ENCODE peak calls at places on chromosomes 7 and 10, in eight cellular contexts. A is astrocyte of the spinal cord, H is prostate gland, M is lower leg skin, V is stomach, N is Calu3, Z is BE2C, P is cardiac muscle cell. E is an unnamed sample.

GRCh38 chr10:86535057-86535882 is 13.7 kb upstream of the WAPL start:
- DNase-seq in A (no peak), H (peak), M (peak), V (peak), N (peak), Z (no peak), P (peak), E (peak)

GRCh38 chr7:8176370-8177081 is 85.4 kb downstream of the ICA1 start:
- DNase-seq in A (no peak), H (no peak), M (no peak), V (no peak), N (no peak), Z (no peak), P (no peak), E (no peak)

GRCh38 chr10:89389254-89389653 is 3.2 kb upstream of the IFIT1 start:
- DNase-seq in A (peak), H (no peak), M (no peak), V (no peak), N (no peak), Z (no peak), P (no peak), E (no peak)

GRCh38 chr7:24760968-24761367 is 3.7 kb upstream of the GSDME start:
- DNase-seq in A (no peak), H (no peak), M (no peak), V (no peak), N (no peak), Z (no peak), P (no peak), E (no peak)

GRCh38 chr7:142939226-142939910 is at the start of gene LLCFC1:
- DNase-seq in A (no peak), H (peak), M (no peak), V (peak), N (peak), Z (no peak), P (peak), E (no peak)

GRCh38 chr10:6212806-6213205 is 10.1 kb downstream of the PFKFB3 start:
- DNase-seq in A (no peak), H (no peak), M (no peak), V (no peak), N (no peak), Z (no peak), P (no peak), E (no peak)

GRCh38 chr10:114714281-114714741 is 56.2 kb upstream of the ABLIM1 start:
- DNase-seq in A (peak), H (peak), M (no peak), V (peak), N (peak), Z (no peak), P (peak), E (no peak)

GRCh38 chr7:151566897-151567320 is 47.2 kb upstream of the RHEB start:
- DNase-seq in A (no peak), H (peak), M (no peak), V (no peak), N (no peak), Z (no peak), P (no peak), E (peak)

GRCh38 chr10:97465982-97466381 is 20.0 kb downstream of the ZDHHC16 start:
- DNase-seq in A (no peak), H (no peak), M (no peak), V (no peak), N (no peak), Z (no peak), P (no peak), E (no peak)

GRCh38 chr10:100873081-100873824 is 39.5 kb upstream of the SLF2 start:
- DNase-seq in A (no peak), H (no peak), M (no peak), V (no peak), N (no peak), Z (no peak), P (no peak), E (no peak)

GRCh38 chr10:47156873-47157272 is 143.1 kb upstream of the GDF10 start:
- DNase-seq in A (no peak), H (no peak), M (no peak), V (no peak), N (no peak), Z (no peak), P (no peak), E (no peak)

GRCh38 chr10:29687411-29688160 is 52.8 kb upstream of the SVIL start:
- DNase-seq in A (peak), H (no peak), M (no peak), V (no peak), N (no peak), Z (no peak), P (no peak), E (no peak)

GRCh38 chr7:43491123-43491522 is 91.8 kb upstream of the STK17A start:
- DNase-seq in A (no peak), H (no peak), M (no peak), V (no peak), N (no peak), Z (no peak), P (no peak), E (no peak)

GRCh38 chr7:120733143-120733542 is 124.8 kb downstream of the TSPAN12 start:
- DNase-seq in A (peak), H (no peak), M (no peak), V (no peak), N (no peak), Z (no peak), P (no peak), E (no peak)
- TF ChIP-seq CTCF in A (no peak), H (no peak), M (no peak), V (no peak), N (no peak), Z (no peak), P (peak), E (no peak)

DNA sequence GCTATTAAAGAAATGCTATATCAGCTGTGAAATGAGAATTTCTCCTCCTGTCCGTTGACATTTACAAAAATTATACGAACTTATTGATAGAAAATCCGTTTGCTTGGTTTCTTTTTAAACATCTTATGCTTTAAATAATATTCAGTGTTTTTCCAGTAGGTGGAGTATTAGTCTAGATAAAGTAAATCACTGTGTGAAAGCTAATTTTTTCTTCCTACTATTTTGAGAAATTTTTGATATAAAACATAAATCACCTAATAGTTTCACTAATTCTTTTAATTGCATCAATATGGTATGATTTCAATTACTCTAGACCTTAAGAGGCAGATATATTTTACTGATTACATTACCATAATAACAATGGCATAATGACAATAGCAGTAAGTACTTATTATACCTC is 335.2 kb upstream of the C7orf33 start:
- DNase-seq in A (peak), H (no peak), M (no peak), V (no peak), N (no peak), Z (no peak), P (no peak), E (no peak)
- TF ChIP-seq CTCF in A (no peak), H (no peak), M (no peak), V (no peak), N (no peak), Z (peak), P (peak), E (no peak)

GRCh38 chr10:72319416-72320254 is 35.1 kb downstream of the DNAJB12 start:
- DNase-seq in A (peak), H (peak), M (peak), V (peak), N (peak), Z (peak), P (peak), E (peak)
- TF ChIP-seq CTCF in A (no peak), H (no peak), M (no peak), V (no peak), N (no peak), Z (no peak), P (no peak), E (no peak)

DNA sequence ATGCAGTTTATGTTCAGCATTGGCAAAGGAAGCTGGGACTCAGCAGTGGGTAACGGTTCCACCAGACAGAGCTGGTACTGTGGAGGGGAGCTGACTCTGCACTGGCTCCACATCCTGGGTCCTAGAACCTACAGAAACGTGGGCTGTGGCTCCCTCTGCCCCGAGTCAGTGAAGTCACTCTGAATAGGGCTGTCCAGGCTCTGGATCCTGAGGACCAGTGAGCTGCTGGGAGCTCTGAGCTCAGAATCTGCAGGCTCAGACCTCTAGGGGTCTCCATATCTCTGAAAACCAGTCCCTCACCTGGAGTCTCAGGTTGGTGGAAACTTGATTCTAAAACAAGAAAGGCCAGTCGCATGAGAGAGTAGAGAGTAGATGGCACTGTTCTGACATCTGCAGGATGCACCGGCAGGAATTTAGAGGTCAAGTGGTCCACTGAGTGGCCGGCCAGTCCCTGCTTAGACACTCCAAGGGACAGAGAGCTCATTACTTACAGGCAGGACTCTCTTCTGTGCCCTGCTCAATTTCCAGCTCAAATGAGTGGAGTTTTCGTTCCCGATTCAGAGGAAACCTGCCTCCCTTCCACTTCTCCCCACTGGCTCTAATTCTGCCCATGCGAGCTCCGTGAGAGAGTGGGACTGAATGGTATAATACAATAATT is 18.6 kb downstream of the NPFFR1 start:
- DNase-seq in A (no peak), H (no peak), M (no peak), V (no peak), N (peak), Z (peak), P (peak), E (no peak)
- TF ChIP-seq CTCF in A (peak), H (no peak), M (no peak), V (no peak), N (peak), Z (peak), P (peak), E (no peak)

GRCh38 chr10:122725768-122726167 is 26.1 kb upstream of the C10orf120 start:
- DNase-seq in A (no peak), H (no peak), M (no peak), V (no peak), N (no peak), Z (no peak), P (no peak), E (no peak)
- TF ChIP-seq CTCF in A (no peak), H (no peak), M (no peak), V (no peak), N (no peak), Z (no peak), P (no peak), E (no peak)

DNA sequence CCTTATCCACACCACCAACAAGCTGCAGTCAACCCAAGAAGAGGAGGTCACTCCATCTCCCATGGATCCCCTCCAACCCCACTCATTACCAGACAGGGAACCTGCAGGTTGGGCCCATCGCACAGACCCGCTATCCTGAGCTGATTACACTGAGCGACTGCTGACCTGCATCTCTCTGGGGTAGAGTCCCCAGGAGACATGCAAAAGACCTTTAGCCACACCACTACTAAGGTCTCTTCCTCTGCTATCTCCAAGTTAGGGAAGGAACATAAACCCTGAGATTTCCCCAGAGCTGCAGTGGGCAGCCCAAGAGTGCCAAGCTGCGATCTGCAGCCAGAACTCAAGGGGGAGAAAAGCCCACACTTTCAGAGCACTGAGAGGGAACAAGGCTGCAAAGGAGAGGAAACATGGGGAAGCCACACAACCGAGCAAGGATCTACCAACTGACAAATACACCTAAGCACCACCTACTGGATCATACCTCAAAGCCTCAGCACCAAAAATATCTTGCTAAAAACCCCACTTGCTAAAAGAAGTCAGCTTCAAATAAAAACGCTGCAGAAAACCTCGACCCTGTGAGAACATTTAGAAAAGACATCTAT is 298.2 kb downstream of the SORCS1 start:
- DNase-seq in A (no peak), H (no peak), M (no peak), V (no peak), N (no peak), Z (no peak), P (peak), E (no peak)
- TF ChIP-seq CTCF in A (no peak), H (no peak), M (no peak), V (no peak), N (no peak), Z (no peak), P (no peak), E (no peak)

DNA sequence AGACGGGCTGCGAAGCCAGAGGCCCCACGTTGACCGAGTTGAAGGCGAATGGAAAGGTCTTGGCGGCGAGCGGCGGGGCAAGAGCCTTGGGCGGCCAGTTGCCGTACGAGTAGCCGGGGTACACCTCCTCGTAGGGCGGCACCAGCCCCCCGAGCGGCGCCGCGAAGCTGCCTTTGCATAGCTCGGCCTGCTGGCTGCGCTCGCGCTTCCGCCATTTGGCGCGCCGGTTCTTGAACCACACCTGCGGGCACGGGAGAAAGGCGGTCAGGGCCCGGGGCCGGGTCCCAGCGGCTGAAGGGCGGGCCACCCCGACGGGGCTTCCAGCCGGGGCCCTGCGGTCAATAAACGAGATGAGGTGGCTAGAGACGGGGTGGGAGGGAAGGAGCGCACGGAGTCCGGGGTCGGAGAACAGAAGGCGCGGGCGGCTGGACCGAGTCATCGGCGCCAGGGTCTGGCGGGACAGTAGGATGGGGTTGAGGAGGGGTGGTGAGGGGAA is 4.8 kb downstream of the ELOVL3 start:
- DNase-seq in A (peak), H (no peak), M (no peak), V (peak), N (peak), Z (peak), P (peak), E (no peak)
- TF ChIP-seq CTCF in A (peak), H (no peak), M (no peak), V (peak), N (no peak), Z (peak), P (peak), E (peak)

GRCh38 chr7:16657656-16658279 is 11.8 kb downstream of the BZW2 start:
- DNase-seq in A (peak), H (no peak), M (no peak), V (no peak), N (peak), Z (peak), P (peak), E (no peak)
- TF ChIP-seq CTCF in A (no peak), H (no peak), M (no peak), V (no peak), N (no peak), Z (no peak), P (peak), E (no peak)

GRCh38 chr10:116698364-116698763 is 44.0 kb downstream of the HSPA12A start:
- DNase-seq in A (no peak), H (no peak), M (no peak), V (no peak), N (no peak), Z (no peak), P (no peak), E (no peak)
- TF ChIP-seq CTCF in A (no peak), H (no peak), M (no peak), V (no peak), N (no peak), Z (no peak), P (no peak), E (no peak)

E was measured in uterus.